ENCODE peak calls at places on chromosomes 16 and 17, in six cellular contexts. I is stomach, V is thyroid gland, X is transverse colon, T is ovary, D is heart left ventricle. J is an unnamed sample. For H3K4me1, the result is how much of the 10 kb centered on the place peaks cover.

GRCh38 chr16:23423496-23424049 is 29.4 kb downstream of the COG7 start:
- DNase-seq in X (peak), V (peak), D (no peak), I (peak), T (peak), J (peak)

GRCh38 chr16:85525464-85526117 is 87.5 kb upstream of the GSE1 start:
- DNase-seq in V (no peak), X (no peak), D (no peak), T (no peak), I (no peak), J (no peak)

GRCh38 chr17:63974594-63975192 is 2.0 kb upstream of the SCN4A start:
- DNase-seq in X (no peak), D (no peak), T (no peak), I (no peak), V (peak), J (no peak)

GRCh38 chr17:58335061-58335731 is 6.6 kb upstream of the TSPOAP1 start:
- DNase-seq in X (no peak), V (peak), D (peak), I (no peak), T (no peak), J (no peak)

GRCh38 chr17:33241390-33241789 is 51.7 kb downstream of the ASIC2 start:
- DNase-seq in D (no peak), V (no peak), I (no peak), X (no peak), T (no peak), J (no peak)

GRCh38 chr16:31507617-31507928 is 618 bp downstream of the RUSF1 start:
- DNase-seq in I (no peak), X (no peak), T (no peak), D (no peak), V (no peak), J (no peak)

GRCh38 chr16:3045758-3046505 is 429 bp upstream of the MMP25 start:
- DNase-seq in D (peak), T (no peak), V (no peak), I (no peak), X (peak), J (no peak)

GRCh38 chr16:15777533-15778203 is 79.2 kb downstream of the MYH11 start:
- DNase-seq in T (no peak), V (no peak), X (no peak), D (no peak), I (no peak), J (peak)

GRCh38 chr17:75892556-75893224 is 4.1 kb downstream of the TRIM65 start:
- DNase-seq in T (no peak), V (no peak), X (no peak), D (no peak), I (no peak), J (no peak)

GRCh38 chr17:82244413-82245140 is 15.7 kb downstream of the SLC16A3 start:
- DNase-seq in V (no peak), D (peak), T (no peak), X (peak), I (no peak), J (no peak)

GRCh38 chr16:69404275-69404805 is 18.5 kb upstream of the TERF2 start:
- DNase-seq in I (peak), X (peak), T (peak), V (peak), D (no peak), J (peak)

GRCh38 chr16:50961944-50962343 is 189.1 kb downstream of the SALL1 start:
- DNase-seq in T (no peak), V (no peak), D (no peak), X (no peak), I (no peak), J (no peak)

GRCh38 chr16:89256651-89257254 is 39.2 kb downstream of the ZNF778 start:
- DNase-seq in X (peak), V (peak), T (peak), I (peak), D (no peak), J (peak)

GRCh38 chr16:8026450-8026849 is 563.9 kb downstream of the TMEM114 start:
- DNase-seq in X (no peak), T (no peak), I (no peak), V (no peak), D (no peak), J (no peak)

GRCh38 chr17:50359998-50360461 is 13.0 kb downstream of the MRPL27 start:
- DNase-seq in D (no peak), I (no peak), X (no peak), V (no peak), T (no peak), J (no peak)

GRCh38 chr16:17273142-17273561 is 197.6 kb downstream of the XYLT1 start:
- DNase-seq in X (no peak), T (peak), I (no peak), D (no peak), V (no peak), J (no peak)

GRCh38 chr17:47966079-47966519 is 4.8 kb upstream of the CDK5RAP3 start:
- DNase-seq in T (peak), I (no peak), V (no peak), D (no peak), X (peak), J (peak)

GRCh38 chr17:19996502-19996901 is 12.7 kb upstream of the SPECC1 start:
- DNase-seq in T (no peak), I (no peak), D (no peak), X (no peak), V (no peak), J (no peak)

GRCh38 chr16:50428742-50429141 is 60.0 kb upstream of the BRD7 start:
- DNase-seq in T (no peak), I (no peak), X (no peak), V (no peak), D (no peak), J (no peak)

GRCh38 chr16:50706250-50706649 is 12.8 kb downstream of the NOD2 start:
- DNase-seq in X (no peak), D (no peak), T (no peak), I (no peak), V (no peak), J (no peak)

GRCh38 chr17:4796550-4796915 is 569 bp downstream of the PSMB6 start:
- DNase-seq in T (no peak), V (peak), X (peak), D (peak), I (no peak), J (no peak)

GRCh38 chr17:3558603-3559269 is 1.1 kb upstream of the TRPV3 start:
- DNase-seq in V (no peak), I (peak), T (no peak), X (peak), D (no peak), J (no peak)

GRCh38 chr16:88285514-88285822 is 97.3 kb upstream of the ZNF469 start:
- DNase-seq in X (no peak), T (no peak), V (no peak), D (peak), I (no peak), J (no peak)

GRCh38 chr16:55678061-55678935 is 22.5 kb downstream of the SLC6A2 start:
- DNase-seq in X (no peak), T (no peak), I (no peak), V (no peak), D (no peak), J (no peak)

GRCh38 chr16:30368792-30369090 is 1.6 kb downstream of the TBC1D10B start:
- DNase-seq in V (no peak), X (no peak), D (no peak), T (no peak), I (no peak), J (no peak)

GRCh38 chr17:51029142-51029541 is 91.5 kb downstream of the SPAG9 start:
- DNase-seq in D (no peak), X (no peak), T (no peak), V (no peak), I (no peak), J (no peak)

GRCh38 chr17:61757168-61757567 is 106.2 kb downstream of the BRIP1 start:
- DNase-seq in X (no peak), V (no peak), T (no peak), I (no peak), D (no peak), J (no peak)

GRCh38 chr16:50539822-50540710 is 8.1 kb upstream of the NKD1 start:
- DNase-seq in V (no peak), D (no peak), X (no peak), I (no peak), T (no peak), J (no peak)

GRCh38 chr17:9676084-9676483 is 30.8 kb downstream of the USP43 start:
- DNase-seq in D (no peak), V (no peak), T (no peak), I (no peak), X (no peak), J (no peak)

GRCh38 chr16:10205688-10206087 is 23.5 kb upstream of the GRIN2A start:
- DNase-seq in I (no peak), V (no peak), D (no peak), X (no peak), T (no peak), J (no peak)

GRCh38 chr16:2773188-2773968 is 3.7 kb downstream of the ELOB start:
- DNase-seq in X (no peak), V (no peak), I (no peak), T (no peak), D (no peak), J (no peak)

GRCh38 chr17:40363480-40363838 is 1.1 kb downstream of the GJD3 start:
- DNase-seq in X (peak), D (peak), I (no peak), V (no peak), T (no peak), J (no peak)

DNA sequence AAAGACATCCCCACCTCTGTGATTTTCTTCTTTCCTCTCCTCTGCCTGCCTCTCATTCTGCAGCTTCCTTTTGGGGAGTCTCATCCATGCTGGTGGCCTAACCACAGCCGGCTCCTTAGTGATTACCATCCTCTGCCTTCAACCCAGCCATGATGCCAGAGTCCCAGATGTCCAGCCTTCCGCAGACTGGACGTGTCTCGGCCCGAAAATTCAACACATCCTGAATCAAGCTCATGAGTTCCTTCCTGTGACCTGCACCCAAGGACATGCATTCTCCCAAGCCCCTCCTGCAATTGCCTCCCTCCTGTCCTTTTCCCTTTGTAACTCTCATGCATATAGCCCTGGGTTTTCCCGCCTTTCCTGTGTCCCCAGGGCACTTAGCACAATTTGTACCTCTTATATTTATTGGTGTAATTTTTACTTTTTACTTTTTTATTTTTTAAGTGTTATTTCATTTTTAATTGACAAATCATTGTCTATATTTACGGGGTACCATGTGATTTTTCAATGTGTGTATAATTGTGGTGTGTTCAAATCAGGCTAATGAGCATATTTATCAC is 1.2 kb upstream of the SLC13A5 start:
- DNase-seq in X (no peak), D (no peak), I (no peak), T (no peak), V (no peak), J (no peak)
- H3K4me1 ChIP-seq in X (under half), D (under half), I (under half), T (under half), V (under half), J (under half)

GRCh38 chr17:78674595-78675315 is 97.6 kb upstream of the DNAH17 start:
- DNase-seq in D (no peak), I (no peak), X (no peak), T (no peak), V (peak), J (no peak)

GRCh38 chr17:78675836-78676235 is 98.6 kb upstream of the DNAH17 start:
- DNase-seq in T (no peak), D (no peak), I (no peak), X (no peak), V (no peak), J (no peak)

GRCh38 chr17:78674156-78674555 is 97.0 kb upstream of the DNAH17 start:
- DNase-seq in X (no peak), I (no peak), D (no peak), V (peak), T (no peak), J (peak)

GRCh38 chr17:78676415-78677302 is 99.5 kb upstream of the DNAH17 start:
- DNase-seq in V (no peak), X (no peak), D (no peak), T (no peak), I (no peak), J (no peak)

DNA sequence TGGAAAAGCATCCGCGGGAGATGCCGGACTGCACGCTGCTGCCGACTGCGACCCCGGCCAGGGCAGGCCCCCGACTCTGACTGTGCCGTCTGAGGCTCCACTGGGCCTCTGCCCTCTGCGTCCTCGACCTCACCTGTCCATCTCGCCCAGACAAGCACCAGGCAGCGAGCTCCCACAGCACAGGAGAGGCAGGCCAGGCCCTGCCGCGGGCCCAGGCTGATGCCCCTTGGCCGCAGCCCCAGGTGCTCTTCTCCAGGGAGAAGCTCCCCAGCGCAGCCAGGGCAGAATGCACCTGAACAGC is 98.1 kb upstream of the DNAH17 start:
- DNase-seq in X (no peak), I (no peak), T (no peak), D (no peak), V (no peak), J (no peak)
- TF ChIP-seq POLR2A in X (no peak), I (no peak), T (no peak), D (no peak), V (no peak), J (no peak)

GRCh38 chr17:74855323-74855722 is 4.4 kb downstream of the GRIN2C start:
- DNase-seq in I (no peak), X (no peak), T (no peak), D (no peak), V (no peak), J (no peak)
- H3K4me1 ChIP-seq in I (under half), X (under half), T (under half), D (under half), V (under half), J (under half)

DNA sequence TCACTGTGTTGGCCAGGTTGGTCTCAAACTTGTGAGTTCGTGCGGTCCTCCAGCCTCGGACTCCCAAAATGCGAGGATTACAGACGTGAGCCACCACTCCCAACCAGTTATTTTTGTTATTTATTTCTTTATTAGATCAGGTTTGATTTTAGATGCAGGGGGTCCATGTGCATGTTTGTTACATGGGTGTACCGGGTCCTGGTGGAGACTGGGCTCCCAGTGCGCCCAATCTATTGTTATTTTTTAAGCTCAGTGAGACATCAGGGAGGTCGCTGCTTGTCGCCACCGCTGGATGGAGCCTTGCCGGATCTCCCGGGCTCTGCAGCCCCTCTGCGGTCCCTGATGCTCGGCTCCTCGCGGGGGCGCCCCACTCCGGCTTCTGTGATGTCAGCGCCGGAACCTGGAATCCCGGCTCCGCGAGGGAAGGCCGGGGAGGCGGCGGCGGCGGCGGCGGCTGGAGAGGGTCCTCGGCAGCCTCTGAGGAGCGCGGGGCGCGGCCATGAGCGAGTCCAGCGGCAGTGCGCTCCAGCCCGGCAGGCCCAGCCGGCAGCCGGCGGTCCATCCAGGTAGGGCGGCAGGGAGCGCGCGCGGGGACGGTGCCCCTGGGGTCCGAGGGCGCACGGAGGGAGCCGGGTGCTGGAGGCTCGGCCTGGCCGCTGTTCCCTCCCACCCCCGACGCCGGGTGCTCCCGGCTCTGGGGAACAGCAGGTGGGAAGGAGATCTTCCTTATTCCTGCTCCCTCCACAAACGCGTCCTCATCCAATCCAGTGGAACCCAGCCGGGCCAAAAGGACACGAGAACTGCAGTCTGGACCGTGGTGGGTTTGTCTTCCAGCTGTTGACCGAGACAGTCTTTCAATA is at the start of gene TMC7:
- DNase-seq in V (peak), T (peak), D (peak), I (peak), X (peak), J (peak)
- TF ChIP-seq POLR2A in V (no peak), T (no peak), D (peak), I (no peak), X (no peak), J (peak)

GRCh38 chr16:72847187-72848044 is 200.5 kb downstream of the ZFHX3 start:
- DNase-seq in X (no peak), T (no peak), V (peak), I (no peak), D (no peak), J (no peak)
- H3K4me1 ChIP-seq in X (under half), T (under half), V (under half), I (half or more), D (half or more), J (under half)

DNA sequence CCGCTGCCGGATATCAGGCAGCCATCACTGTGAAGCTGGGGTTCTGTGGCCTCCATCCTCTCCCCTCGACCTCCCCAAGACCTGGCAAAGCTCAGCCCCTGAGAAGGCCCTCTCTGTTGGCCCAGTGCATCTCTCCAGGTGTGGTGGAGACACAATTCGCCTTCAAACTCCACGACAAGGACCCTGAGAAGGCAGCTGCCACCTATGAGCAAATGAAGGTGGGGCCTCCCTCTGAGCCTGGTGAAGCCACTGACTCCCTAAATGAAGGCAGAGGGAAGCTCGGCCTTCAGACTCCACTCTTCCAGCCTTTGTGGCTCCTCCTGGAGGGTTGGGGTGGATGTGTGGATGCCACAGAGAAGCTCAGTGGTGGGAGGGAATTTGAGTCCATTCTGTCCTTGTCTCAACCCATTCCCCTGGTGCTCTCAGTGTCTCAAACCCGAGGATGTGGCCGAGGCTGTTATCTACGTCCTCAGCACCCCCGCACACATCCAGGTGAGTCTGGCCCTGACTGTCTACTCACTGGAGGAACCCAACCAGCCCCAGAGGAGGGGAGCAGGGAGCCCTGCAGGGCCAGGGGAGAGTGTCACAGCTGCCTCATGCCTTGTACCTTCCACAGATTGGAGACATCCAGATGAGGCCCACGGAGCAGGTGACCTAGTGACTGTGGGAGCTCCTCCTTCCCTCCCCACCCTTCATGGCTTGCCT is 1.7 kb upstream of the MRM1 start:
- DNase-seq in D (no peak), X (no peak), I (no peak), V (no peak), T (no peak), J (no peak)
- TF ChIP-seq POLR2A in D (no peak), X (peak), I (no peak), V (no peak), T (no peak), J (no peak)

GRCh38 chr17:7083592-7083991 is 3.5 kb upstream of the CLEC10A start:
- DNase-seq in T (no peak), I (no peak), D (no peak), X (no peak), V (no peak), J (no peak)
- H3K4me1 ChIP-seq in T (under half), I (under half), D (under half), X (under half), V (under half), J (under half)

GRCh38 chr16:28210979-28211505 is 723 bp downstream of the XPO6 start:
- DNase-seq in T (peak), D (peak), X (peak), V (peak), I (peak), J (peak)
- TF ChIP-seq POLR2A in T (no peak), D (no peak), X (peak), V (peak), I (no peak), J (peak)

GRCh38 chr17:56936697-56937322 is 23.0 kb upstream of the TRIM25 start:
- DNase-seq in I (no peak), V (no peak), D (no peak), X (no peak), T (no peak), J (no peak)
- H3K4me1 ChIP-seq in I (under half), V (under half), D (under half), X (under half), T (under half), J (under half)

J was measured in prostate gland.